ENCODE peak calls at places on chromosome 2, in nine cellular contexts. I, F, W, U, Q, K, V, M and A are unnamed samples.

GRCh38 chr2:233422050-233422639 is 67.9 kb downstream of the DGKD start:
- DNase-seq in I (peak; percentile 63), F (no peak), W (no peak), U (peak; percentile 51), Q (no peak), K (peak; percentile 56), V (no peak), M (peak; percentile 58), A (peak; percentile 7)

GRCh38 chr2:233706720-233707119 is 6.0 kb upstream of the UGT1A5 start:
- DNase-seq in I (no peak), F (no peak), W (no peak), U (no peak), Q (no peak), K (no peak), V (peak; percentile 20), M (no peak), A (no peak)

GRCh38 chr2:218017211-218018053 is 14.6 kb upstream of the TNS1 start:
- DNase-seq in I (no peak), F (no peak), W (no peak), U (no peak), Q (no peak), K (no peak), V (no peak), M (no peak), A (no peak)

GRCh38 chr2:217958206-217958888 is 44.4 kb downstream of the TNS1 start:
- DNase-seq in I (no peak), F (no peak), W (no peak), U (no peak), Q (no peak), K (no peak), V (no peak), M (no peak), A (no peak)

GRCh38 chr2:187003038-187003543 is 154.1 kb upstream of the ZSWIM2 start:
- DNase-seq in I (no peak), F (no peak), W (no peak), U (no peak), Q (no peak), K (no peak), V (no peak), M (peak; percentile 0), A (no peak)

GRCh38 chr2:234564719-234565118 is 67.8 kb upstream of the ARL4C start:
- DNase-seq in I (no peak), F (peak; percentile 76), W (no peak), U (no peak), Q (no peak), K (no peak), V (peak; percentile 35), M (no peak), A (no peak)

GRCh38 chr2:19786408-19787058 is 115.2 kb downstream of the TTC32 start:
- DNase-seq in I (peak; percentile 11), F (no peak), W (no peak), U (no peak), Q (no peak), K (no peak), V (no peak), M (no peak), A (no peak)

GRCh38 chr2:10079192-10079930 is 850 bp downstream of the CYS1 start:
- DNase-seq in I (peak; percentile 13), F (peak; percentile 25), W (peak; percentile 36), U (peak; percentile 44), Q (no peak), K (no peak), V (peak; percentile 61), M (no peak), A (no peak)

GRCh38 chr2:39487398-39488250 is 50.5 kb upstream of the MAP4K3 start:
- DNase-seq in I (no peak), F (no peak), W (no peak), U (peak; percentile 26), Q (no peak), K (no peak), V (no peak), M (no peak), A (no peak)

GRCh38 chr2:238439912-238440311 is 13.2 kb downstream of the ASB1 start:
- DNase-seq in I (no peak), F (no peak), W (no peak), U (no peak), Q (no peak), K (no peak), V (no peak), M (no peak), A (no peak)

GRCh38 chr2:135960598-135961551 is 24.6 kb downstream of the DARS1 start:
- DNase-seq in I (no peak), F (peak; percentile 72), W (no peak), U (no peak), Q (no peak), K (no peak), V (no peak), M (no peak), A (no peak)

GRCh38 chr2:8134105-8134903 is 547.6 kb upstream of the ID2 start:
- DNase-seq in I (no peak), F (peak; percentile 88), W (no peak), U (no peak), Q (no peak), K (no peak), V (no peak), M (no peak), A (peak; percentile 35)

GRCh38 chr2:75808039-75808438 is 97.3 kb upstream of the GCFC2 start:
- DNase-seq in I (no peak), F (no peak), W (no peak), U (no peak), Q (no peak), K (no peak), V (no peak), M (no peak), A (no peak)

GRCh38 chr2:121078869-121079268 is 206.1 kb downstream of the TFCP2L1 start:
- DNase-seq in I (no peak), F (no peak), W (no peak), U (no peak), Q (no peak), K (no peak), V (no peak), M (no peak), A (no peak)

GRCh38 chr2:10522726-10523405 is 74.7 kb upstream of the ODC1 start:
- DNase-seq in I (no peak), F (no peak), W (no peak), U (no peak), Q (no peak), K (no peak), V (no peak), M (no peak), A (no peak)

GRCh38 chr2:136863468-136863867 is 98.1 kb downstream of the THSD7B start:
- DNase-seq in I (no peak), F (no peak), W (no peak), U (no peak), Q (no peak), K (no peak), V (no peak), M (no peak), A (no peak)

GRCh38 chr2:191180712-191181111 is 29.9 kb upstream of the STAT4 start:
- DNase-seq in I (no peak), F (no peak), W (no peak), U (no peak), Q (no peak), K (no peak), V (no peak), M (no peak), A (no peak)

GRCh38 chr2:175855794-175856453 is 146.1 kb downstream of the LNPK start:
- DNase-seq in I (peak; percentile 32), F (no peak), W (no peak), U (no peak), Q (no peak), K (no peak), V (no peak), M (no peak), A (no peak)